ENCODE peak calls at places on chromosomes 2 and 18, in six cellular contexts. F, R, S, V, T and O are unnamed samples.
A peak's percentile ranks its signal among the peaks of the same experiment; 100 is the strongest.

GRCh38 chr2:32456808-32457207 is 100.0 kb downstream of the BIRC6 start:
- DNase-seq in V (no peak), F (no peak), R (no peak), T (no peak), S (no peak), O (no peak)

GRCh38 chr2:225040862-225041209 is 1.4 kb downstream of the DOCK10 start:
- DNase-seq in S (no peak), V (no peak), F (peak; percentile 9), R (no peak), T (no peak), O (no peak)

GRCh38 chr2:172131713-172132555 is 29.2 kb upstream of the DLX2 start:
- DNase-seq in V (no peak), F (no peak), R (peak; percentile 55), T (no peak), S (peak; percentile 61), O (peak; percentile 42)

GRCh38 chr2:241559489-241560180 is 1.1 kb downstream of the BOK start:
- DNase-seq in T (no peak), R (no peak), F (peak; percentile 48), S (peak; percentile 57), V (peak; percentile 71), O (peak; percentile 57)

GRCh38 chr2:16272038-16272788 is 331.9 kb downstream of the MYCN start:
- DNase-seq in F (no peak), V (no peak), R (no peak), S (no peak), T (no peak), O (no peak)

GRCh38 chr18:22841840-22842239 is 91.3 kb upstream of the RBBP8 start:
- DNase-seq in R (no peak), S (no peak), V (no peak), T (no peak), F (peak; percentile 38), O (no peak)

GRCh38 chr2:68934021-68934420 is 18.7 kb downstream of the GKN2 start:
- DNase-seq in S (no peak), R (no peak), V (no peak), T (no peak), F (no peak), O (no peak)

GRCh38 chr2:119826370-119826961 is 66.7 kb downstream of the PTPN4 start:
- DNase-seq in S (no peak), F (peak; percentile 21), R (peak; percentile 2), V (peak; percentile 64), T (peak; percentile 59), O (peak; percentile 77)

GRCh38 chr18:60978338-60978737 is 354.9 kb upstream of the CDH20 start:
- DNase-seq in T (peak; percentile 87), F (peak; percentile 38), V (peak; percentile 40), S (no peak), R (no peak), O (peak; percentile 9)

GRCh38 chr18:3294435-3295080 is 32.6 kb downstream of the MYL12B start:
- DNase-seq in V (peak; percentile 77), T (peak; percentile 46), S (peak; percentile 52), F (peak; percentile 92), R (no peak), O (peak; percentile 76)

GRCh38 chr2:191013617-191013875 is 425 bp downstream of the STAT1 start:
- DNase-seq in T (no peak), F (no peak), R (no peak), S (no peak), V (no peak), O (no peak)

GRCh38 chr18:48806551-48807261 is 144.1 kb downstream of the SMAD7 start:
- DNase-seq in V (no peak), F (no peak), T (no peak), S (peak; percentile 26), R (no peak), O (peak; percentile 26)

GRCh38 chr2:105194022-105194681 is 47.4 kb upstream of the GPR45 start:
- DNase-seq in T (no peak), V (no peak), R (no peak), S (no peak), F (no peak), O (no peak)

GRCh38 chr2:65396348-65397026 is 35.9 kb downstream of the SPRED2 start:
- DNase-seq in T (peak; percentile 80), V (peak; percentile 92), R (no peak), F (peak; percentile 57), S (no peak), O (no peak)

GRCh38 chr2:227365833-227366232 is 13.3 kb downstream of the TM4SF20 start:
- DNase-seq in F (peak; percentile 28), R (no peak), S (no peak), T (no peak), V (no peak), O (no peak)

GRCh38 chr2:10844083-10844482 is 31.5 kb upstream of the PDIA6 start:
- DNase-seq in F (peak; percentile 38), R (no peak), S (peak; percentile 94), T (peak; percentile 77), V (peak; percentile 91), O (peak; percentile 86)

GRCh38 chr2:241859436-241860183 is 916 bp upstream of the PDCD1 start:
- DNase-seq in V (peak; percentile 31), R (no peak), F (peak; percentile 36), T (no peak), S (no peak), O (no peak)

GRCh38 chr2:46163804-46164569 is 133.2 kb upstream of the EPAS1 start:
- DNase-seq in F (peak; percentile 33), R (no peak), V (peak; percentile 97), T (peak; percentile 44), S (no peak), O (no peak)

GRCh38 chr2:199273043-199273647 is 184.6 kb downstream of the SATB2 start:
- DNase-seq in V (no peak), S (no peak), F (peak; percentile 63), R (no peak), T (peak; percentile 55), O (no peak)

GRCh38 chr18:13232971-13233565 is 14.5 kb downstream of the LDLRAD4 start:
- DNase-seq in T (no peak), S (no peak), F (no peak), R (no peak), V (no peak), O (no peak)

GRCh38 chr2:133733856-133734255 is 165.6 kb upstream of the NCKAP5 start:
- DNase-seq in S (no peak), F (peak; percentile 85), V (no peak), R (no peak), T (peak; percentile 48), O (peak; percentile 42)

GRCh38 chr2:229153946-229154345 is 117.1 kb downstream of the PID1 start:
- DNase-seq in T (no peak), R (no peak), V (peak; percentile 61), S (no peak), F (no peak), O (no peak)
- H3K9ac ChIP-seq in T (no peak overlapping the region), R (no peak overlapping the region), V (no peak overlapping the region), S (no peak overlapping the region), F (no peak overlapping the region), O (no peak overlapping the region)

GRCh38 chr2:218671654-218672566 is at the start of the genes RNF25 and STK36:
- DNase-seq in F (peak; percentile 90), R (peak; percentile 82), V (peak; percentile 87), S (peak; percentile 93), T (peak; percentile 92), O (peak; percentile 97)
- H3K18ac ChIP-seq in F (peak within 1 kb of the TSS; percentile 85), R (peak within 1 kb of the TSS; percentile 87), V (peak within 1 kb of the TSS; percentile 23), S (peak within 1 kb of the TSS; percentile 88), T (peak within 1 kb of the TSS; percentile 93), O (no peak within 1 kb of the TSS)

DNA sequence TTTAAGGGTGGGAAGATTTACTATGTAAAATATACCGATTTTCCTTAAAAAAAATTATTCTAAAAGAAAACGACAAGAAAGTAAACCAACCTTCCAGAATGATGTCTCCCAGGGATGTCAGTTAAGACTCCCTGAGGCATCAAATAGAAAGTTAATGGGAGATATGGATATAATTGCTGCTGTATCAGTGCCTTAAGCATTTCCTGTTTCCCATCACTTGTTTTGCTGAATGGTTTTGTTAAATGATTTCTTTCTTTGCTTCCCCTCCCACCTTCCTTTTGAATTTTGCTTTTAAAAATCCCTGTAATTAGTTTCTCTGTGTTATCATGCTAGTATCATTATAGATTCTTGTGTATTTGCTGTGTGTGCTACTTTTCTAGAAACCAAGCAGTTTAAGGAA is 154.3 kb upstream of the CWC22 start:
- DNase-seq in R (no peak), S (no peak), V (no peak), T (no peak), F (no peak), O (no peak)
- H3K9ac ChIP-seq in R (no peak overlapping the region), S (no peak overlapping the region), V (no peak overlapping the region), T (no peak overlapping the region), F (no peak overlapping the region), O (no peak overlapping the region)

GRCh38 chr2:62291517-62292137 is 95.7 kb downstream of the B3GNT2 start:
- DNase-seq in V (peak; percentile 24), F (no peak), T (no peak), R (no peak), S (no peak), O (no peak)

GRCh38 chr2:62291052-62291451 is 95.1 kb downstream of the B3GNT2 start:
- DNase-seq in T (no peak), F (no peak), V (no peak), R (no peak), S (no peak), O (no peak)

GRCh38 chr2:62292190-62292589 is 96.3 kb downstream of the B3GNT2 start:
- DNase-seq in T (peak; percentile 37), V (peak; percentile 54), R (no peak), S (no peak), F (peak; percentile 11), O (no peak)

GRCh38 chr2:62293490-62294212 is 97.7 kb downstream of the B3GNT2 start:
- DNase-seq in R (peak; percentile 20), V (peak; percentile 73), F (no peak), T (peak; percentile 37), S (peak; percentile 94), O (peak; percentile 92)

DNA sequence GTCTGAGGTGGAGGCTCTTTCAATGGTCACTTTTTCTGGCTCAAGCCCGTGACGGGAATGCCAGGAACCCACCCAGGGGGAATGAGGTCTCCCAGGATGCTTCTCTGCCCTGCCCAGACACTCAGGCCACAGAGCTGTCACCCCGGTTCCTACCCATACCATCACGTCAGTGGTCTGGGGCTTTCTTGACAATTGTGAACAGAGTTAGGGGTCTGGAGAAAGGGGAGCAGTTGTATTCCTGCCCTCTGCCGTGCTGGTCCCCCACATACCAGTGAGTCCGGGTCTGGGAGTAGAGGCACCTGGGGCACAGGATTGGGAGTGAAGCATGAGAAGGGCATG is 97.2 kb downstream of the B3GNT2 start:
- DNase-seq in V (no peak), S (no peak), F (no peak), T (no peak), R (no peak), O (no peak)
- H3K18ac ChIP-seq in V (peak overlapping the region; percentile 74), S (peak overlapping the region; percentile 63), F (no peak overlapping the region), T (peak overlapping the region; percentile 72), R (peak overlapping the region; percentile 92), O (peak overlapping the region; percentile 1)

DNA sequence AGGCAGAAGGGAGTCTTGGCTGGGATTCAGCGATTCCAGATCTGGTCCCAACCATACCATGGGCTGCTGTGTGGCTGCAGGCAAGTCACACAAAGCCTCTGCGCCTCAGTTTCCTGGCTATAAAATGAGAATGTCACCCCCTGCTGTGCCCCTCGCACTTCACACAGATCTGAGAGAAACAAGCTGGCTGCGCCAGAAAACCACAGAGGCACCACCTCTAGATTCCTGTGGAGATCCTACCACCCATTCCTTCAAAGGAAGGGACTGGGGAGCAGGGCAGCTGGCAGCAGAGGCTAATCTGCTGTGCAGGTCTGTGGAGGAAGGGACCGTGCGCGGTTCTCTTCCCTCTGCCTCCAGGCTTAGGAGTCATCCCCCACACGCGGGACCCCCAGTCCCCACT is 19.8 kb downstream of the NEURL3 start:
- DNase-seq in F (no peak), R (no peak), V (no peak), T (no peak), S (peak; percentile 30), O (no peak)
- H3K9ac ChIP-seq in F (no peak overlapping the region), R (no peak overlapping the region), V (no peak overlapping the region), T (peak overlapping the region; percentile 89), S (no peak overlapping the region), O (no peak overlapping the region)